ENCODE peak calls at places on chromosomes 5 and 9, in five cellular contexts. One of them, this sample, is unnamed. For H3K27me3, the result is how much of the 10 kb centered on the place peaks cover.

GRCh38 chr9:69168709-69169217 is 5.3 kb upstream of the TJP2 start:
- DNase-seq in heart left ventricle: peak
- DNase-seq in lung: no peak
- DNase-seq in ovary: no peak
- DNase-seq in PC-3: peak
- DNase-seq in this sample: no peak

GRCh38 chr5:124825250-124825982 is 79.0 kb upstream of the ZNF608 start:
- DNase-seq in lung: no peak
- DNase-seq in ovary: no peak
- DNase-seq in PC-3: no peak
- DNase-seq in heart left ventricle: no peak
- DNase-seq in this sample: no peak

GRCh38 chr5:38323645-38324295 is 65.4 kb downstream of the EGFLAM start:
- DNase-seq in ovary: no peak
- DNase-seq in lung: no peak
- DNase-seq in PC-3: no peak
- DNase-seq in heart left ventricle: no peak
- DNase-seq in this sample: no peak

GRCh38 chr9:33025572-33026347 is 687 bp downstream of the DNAJA1 start:
- DNase-seq in ovary: peak
- DNase-seq in heart left ventricle: peak
- DNase-seq in PC-3: peak
- DNase-seq in lung: peak
- DNase-seq in this sample: no peak

GRCh38 chr5:109868737-109869136 is 179.0 kb downstream of the MAN2A1 start:
- DNase-seq in ovary: no peak
- DNase-seq in lung: no peak
- DNase-seq in PC-3: peak
- DNase-seq in heart left ventricle: no peak
- DNase-seq in this sample: no peak

GRCh38 chr5:181198905-181199519 is 6.0 kb downstream of the TRIM7 start:
- DNase-seq in ovary: no peak
- DNase-seq in PC-3: no peak
- DNase-seq in heart left ventricle: no peak
- DNase-seq in lung: no peak
- DNase-seq in this sample: no peak

GRCh38 chr9:133054966-133055365 is 6.8 kb upstream of the CEL start:
- DNase-seq in ovary: no peak
- DNase-seq in PC-3: no peak
- DNase-seq in lung: no peak
- DNase-seq in heart left ventricle: peak
- DNase-seq in this sample: peak

GRCh38 chr9:129640086-129640870 is 1.7 kb downstream of the ASB6 start:
- DNase-seq in lung: no peak
- DNase-seq in ovary: peak
- DNase-seq in PC-3: no peak
- DNase-seq in heart left ventricle: no peak
- DNase-seq in this sample: no peak

GRCh38 chr5:84430863-84431663 is 46.4 kb upstream of the EDIL3 start:
- DNase-seq in ovary: no peak
- DNase-seq in PC-3: no peak
- DNase-seq in lung: no peak
- DNase-seq in heart left ventricle: no peak
- DNase-seq in this sample: no peak

GRCh38 chr9:110446171-110446570 is 108.5 kb upstream of the TXNDC8 start:
- DNase-seq in heart left ventricle: no peak
- DNase-seq in PC-3: no peak
- DNase-seq in ovary: no peak
- DNase-seq in lung: no peak
- DNase-seq in this sample: no peak

GRCh38 chr9:98339987-98340564 is 84.6 kb upstream of the TBC1D2 start:
- DNase-seq in lung: no peak
- DNase-seq in heart left ventricle: no peak
- DNase-seq in ovary: no peak
- DNase-seq in PC-3: no peak
- DNase-seq in this sample: no peak

GRCh38 chr5:178332096-178332780 is 99.6 kb upstream of the PHYKPL start:
- DNase-seq in lung: no peak
- DNase-seq in ovary: no peak
- DNase-seq in PC-3: no peak
- DNase-seq in heart left ventricle: peak
- DNase-seq in this sample: no peak
- H3K27ac ChIP-seq in lung: peak
- H3K27ac ChIP-seq in ovary: no peak
- H3K27ac ChIP-seq in PC-3: no peak
- H3K27ac ChIP-seq in heart left ventricle: peak
- H3K27ac ChIP-seq in this sample: peak

DNA sequence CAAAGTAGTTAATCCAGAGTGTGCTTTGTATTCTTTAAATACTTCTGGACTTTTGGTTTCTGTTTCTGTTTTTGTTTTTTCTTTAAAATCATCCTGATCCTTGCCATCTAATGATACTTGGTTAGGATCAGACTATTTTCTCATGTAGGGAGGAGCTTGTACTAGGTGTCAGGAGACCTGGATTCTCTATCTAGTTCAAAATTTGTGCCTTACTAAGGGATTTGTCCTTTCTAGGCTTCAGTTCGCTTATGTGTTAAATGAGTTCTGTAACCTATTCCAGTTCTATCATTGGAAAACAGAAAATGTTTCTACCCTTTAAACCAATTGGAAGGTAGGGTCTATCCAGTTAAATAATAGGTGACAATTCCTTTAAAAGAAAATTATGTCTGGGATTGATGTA is 3.3 kb upstream of the MEF2C start:
- DNase-seq in PC-3: no peak
- DNase-seq in heart left ventricle: no peak
- DNase-seq in ovary: no peak
- DNase-seq in lung: no peak
- DNase-seq in this sample: no peak
- H3K27me3 ChIP-seq in PC-3: under half
- H3K27me3 ChIP-seq in heart left ventricle: under half
- H3K27me3 ChIP-seq in ovary: under half
- H3K27me3 ChIP-seq in lung: under half
- H3K27me3 ChIP-seq in this sample: under half

GRCh38 chr5:150513375-150514309 is 5.7 kb downstream of the NDST1 start:
- DNase-seq in ovary: no peak
- DNase-seq in heart left ventricle: no peak
- DNase-seq in lung: no peak
- DNase-seq in PC-3: no peak
- DNase-seq in this sample: no peak
- H3K27ac ChIP-seq in ovary: no peak
- H3K27ac ChIP-seq in heart left ventricle: no peak
- H3K27ac ChIP-seq in lung: peak
- H3K27ac ChIP-seq in PC-3: peak
- H3K27ac ChIP-seq in this sample: no peak

DNA sequence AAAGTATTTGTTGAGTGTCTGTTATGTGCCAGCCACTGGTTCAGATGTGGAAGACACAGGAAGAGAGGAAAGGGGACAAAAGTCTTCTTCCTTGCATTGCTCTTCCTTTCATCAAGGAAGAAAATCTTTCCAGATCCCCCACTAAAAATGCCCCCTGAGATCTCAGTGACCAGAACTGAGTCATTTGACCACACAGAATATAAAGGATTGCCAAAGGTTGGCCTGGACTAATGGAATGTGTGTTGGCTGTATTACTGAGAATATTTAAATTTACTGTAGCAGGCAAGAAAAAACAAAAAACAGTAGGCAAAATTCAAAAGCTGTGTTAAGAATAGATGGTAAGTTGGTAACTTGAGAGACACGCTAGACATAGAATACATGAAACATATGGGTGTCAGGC is 10.0 kb upstream of the SEPTIN8 start:
- DNase-seq in heart left ventricle: no peak
- DNase-seq in PC-3: no peak
- DNase-seq in lung: no peak
- DNase-seq in ovary: no peak
- DNase-seq in this sample: no peak
- H3K27me3 ChIP-seq in heart left ventricle: under half
- H3K27me3 ChIP-seq in PC-3: under half
- H3K27me3 ChIP-seq in lung: under half
- H3K27me3 ChIP-seq in ovary: under half
- H3K27me3 ChIP-seq in this sample: under half

GRCh38 chr5:7976411-7977190 is 107.7 kb downstream of the MTRR start:
- DNase-seq in ovary: no peak
- DNase-seq in PC-3: peak
- DNase-seq in heart left ventricle: no peak
- DNase-seq in lung: no peak
- DNase-seq in this sample: no peak
- H3K27ac ChIP-seq in ovary: no peak
- H3K27ac ChIP-seq in PC-3: no peak
- H3K27ac ChIP-seq in heart left ventricle: no peak
- H3K27ac ChIP-seq in lung: no peak
- H3K27ac ChIP-seq in this sample: no peak

GRCh38 chr9:124010303-124010664 is 1.3 kb upstream of the LHX2 start:
- DNase-seq in lung: no peak
- DNase-seq in PC-3: no peak
- DNase-seq in heart left ventricle: no peak
- DNase-seq in ovary: no peak
- DNase-seq in this sample: no peak

GRCh38 chr9:124011460-124012301 is at the start of gene LHX2:
- DNase-seq in PC-3: peak
- DNase-seq in ovary: peak
- DNase-seq in lung: no peak
- DNase-seq in heart left ventricle: peak
- DNase-seq in this sample: no peak

GRCh38 chr9:124008855-124009834 is 2.4 kb upstream of the LHX2 start:
- DNase-seq in PC-3: no peak
- DNase-seq in heart left ventricle: no peak
- DNase-seq in ovary: no peak
- DNase-seq in lung: no peak
- DNase-seq in this sample: no peak

GRCh38 chr9:124009835-124010226 is 1.7 kb upstream of the LHX2 start:
- DNase-seq in PC-3: no peak
- DNase-seq in ovary: no peak
- DNase-seq in lung: no peak
- DNase-seq in heart left ventricle: no peak
- DNase-seq in this sample: no peak

DNA sequence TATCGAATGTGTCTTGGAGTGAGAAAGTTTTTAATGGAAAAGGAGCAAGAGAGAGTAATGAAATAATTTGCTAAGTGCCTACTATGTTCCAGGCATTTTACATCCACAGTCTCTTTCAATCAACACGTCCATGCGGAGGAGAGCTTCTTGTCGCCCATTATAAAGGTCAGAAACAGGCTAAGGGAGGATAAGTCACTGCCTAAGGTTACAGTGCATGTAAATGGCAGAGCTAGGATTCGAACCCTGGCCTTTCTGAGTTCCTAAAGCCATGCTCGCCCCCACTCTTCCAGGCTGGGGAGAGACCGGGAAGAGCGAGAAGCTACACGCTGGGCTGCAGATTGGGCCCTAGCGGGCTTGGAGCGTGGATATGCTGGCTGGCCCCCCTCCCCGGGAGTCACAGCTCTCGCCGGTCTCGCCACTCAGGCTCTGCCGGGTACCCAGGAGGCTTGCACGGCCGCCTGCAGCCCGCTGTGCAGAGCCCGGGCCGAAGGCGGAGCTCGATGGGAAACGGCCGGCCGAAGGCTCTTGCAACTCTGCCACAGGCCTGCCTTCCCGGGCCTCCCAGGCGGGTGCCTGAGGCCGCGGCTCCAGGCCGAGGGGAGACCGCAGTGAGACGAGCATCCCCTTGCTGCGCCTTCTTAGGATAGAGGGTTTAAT is 775 bp upstream of the LHX2 start:
- DNase-seq in PC-3: peak
- DNase-seq in lung: no peak
- DNase-seq in heart left ventricle: no peak
- DNase-seq in ovary: peak
- DNase-seq in this sample: no peak
- H3K27me3 ChIP-seq in PC-3: half or more
- H3K27me3 ChIP-seq in lung: under half
- H3K27me3 ChIP-seq in heart left ventricle: half or more
- H3K27me3 ChIP-seq in ovary: under half
- H3K27me3 ChIP-seq in this sample: half or more

GRCh38 chr9:137649553-137649952 is 30.7 kb downstream of the EHMT1 start:
- DNase-seq in heart left ventricle: no peak
- DNase-seq in ovary: peak
- DNase-seq in lung: no peak
- DNase-seq in PC-3: no peak
- DNase-seq in this sample: no peak
- H3K27ac ChIP-seq in heart left ventricle: no peak
- H3K27ac ChIP-seq in ovary: no peak
- H3K27ac ChIP-seq in lung: no peak
- H3K27ac ChIP-seq in PC-3: no peak
- H3K27ac ChIP-seq in this sample: no peak

GRCh38 chr9:123960366-123960765 is 30.4 kb upstream of the DENND1A start:
- DNase-seq in PC-3: no peak
- DNase-seq in lung: no peak
- DNase-seq in ovary: no peak
- DNase-seq in heart left ventricle: no peak
- DNase-seq in this sample: no peak

GRCh38 chr9:123957168-123957721 is 27.3 kb upstream of the DENND1A start:
- DNase-seq in lung: no peak
- DNase-seq in PC-3: peak
- DNase-seq in heart left ventricle: no peak
- DNase-seq in ovary: no peak
- DNase-seq in this sample: no peak

GRCh38 chr9:123957731-123958130 is 27.8 kb upstream of the DENND1A start:
- DNase-seq in ovary: no peak
- DNase-seq in heart left ventricle: no peak
- DNase-seq in PC-3: no peak
- DNase-seq in lung: no peak
- DNase-seq in this sample: no peak

GRCh38 chr9:123959787-123960186 is 29.9 kb upstream of the DENND1A start:
- DNase-seq in lung: no peak
- DNase-seq in PC-3: no peak
- DNase-seq in ovary: no peak
- DNase-seq in heart left ventricle: no peak
- DNase-seq in this sample: no peak

GRCh38 chr9:123960965-123961364 is 31.0 kb upstream of the DENND1A start:
- DNase-seq in PC-3: no peak
- DNase-seq in lung: no peak
- DNase-seq in ovary: no peak
- DNase-seq in heart left ventricle: no peak
- DNase-seq in this sample: no peak
- H3K27me3 ChIP-seq in PC-3: under half
- H3K27me3 ChIP-seq in lung: under half
- H3K27me3 ChIP-seq in ovary: under half
- H3K27me3 ChIP-seq in heart left ventricle: under half
- H3K27me3 ChIP-seq in this sample: under half